ENCODE peak calls at places on chromosomes 12 and 14, in four cellular contexts. A is NCI-H1105; W is activated CD4-positive, alpha-beta T cell treated with anti-CD3 and anti-CD28 coated beads for 48 hours; L is RWPE1. O is an unnamed sample.
A peak's percentile ranks its signal among the peaks of the same experiment; 100 is the strongest.

GRCh38 chr12:71014180-71014785 is 93.7 kb upstream of the PTPRR start:
- DNase-seq in A (peak; percentile 13), W (no peak), L (peak; percentile 31), O (peak; percentile 26)

GRCh38 chr14:68986926-68987652 is 8.0 kb upstream of the ACTN1 start:
- DNase-seq in A (no peak), W (peak; percentile 56), L (no peak), O (no peak)

GRCh38 chr12:101040936-101041335 is 169.1 kb downstream of the SLC5A8 start:
- DNase-seq in A (no peak), W (no peak), L (no peak), O (no peak)

GRCh38 chr12:66241061-66242043 is 52.3 kb downstream of the IRAK3 start:
- DNase-seq in A (no peak), W (no peak), L (peak; percentile 39), O (no peak)

GRCh38 chr12:92197815-92198214 is 52.2 kb upstream of the BTG1 start:
- DNase-seq in A (no peak), W (no peak), L (no peak), O (no peak)

GRCh38 chr12:120091371-120092090 is 25.0 kb downstream of the RAB35 start:
- DNase-seq in A (no peak), W (no peak), L (no peak), O (no peak)

GRCh38 chr14:92724516-92725340 is 23.7 kb downstream of the LGMN start:
- DNase-seq in A (no peak), W (no peak), L (no peak), O (no peak)

GRCh38 chr14:50018236-50019210 is 97.8 kb downstream of the VCPKMT start:
- DNase-seq in A (no peak), W (no peak), L (peak; percentile 63), O (no peak)

GRCh38 chr12:116159175-116159574 is 118.3 kb downstream of the MED13L start:
- DNase-seq in A (peak; percentile 41), W (no peak), L (no peak), O (no peak)

GRCh38 chr14:100653409-100653808 is 66.2 kb upstream of the BEGAIN start:
- DNase-seq in A (no peak), W (peak; percentile 54), L (no peak), O (no peak)

GRCh38 chr12:120928864-120929652 is 24.9 kb upstream of the SPPL3 start:
- DNase-seq in A (no peak), W (peak; percentile 9), L (peak; percentile 71), O (no peak)

GRCh38 chr14:54312166-54312801 is 84.5 kb upstream of the CDKN3 start:
- DNase-seq in A (no peak), W (no peak), L (peak; percentile 89), O (no peak)

GRCh38 chr12:56487448-56488040 is 417 bp downstream of the GLS2 start:
- DNase-seq in A (peak; percentile 29), W (peak; percentile 50), L (peak; percentile 8), O (peak; percentile 51)

GRCh38 chr14:89617471-89618291 is 200.6 kb upstream of the FOXN3 start:
- DNase-seq in A (no peak), W (peak; percentile 48), L (peak; percentile 14), O (no peak)

GRCh38 chr14:92644601-92645515 is 103.6 kb downstream of the LGMN start:
- DNase-seq in A (no peak), W (no peak), L (no peak), O (no peak)

GRCh38 chr12:106723416-106723815 is 51.1 kb upstream of the RIC8B start:
- DNase-seq in A (no peak), W (no peak), L (no peak), O (no peak)

GRCh38 chr14:31876741-31877140 is 200.4 kb upstream of the ARHGAP5 start:
- DNase-seq in A (no peak), W (no peak), L (no peak), O (no peak)

GRCh38 chr12:82426586-82426985 is 68.3 kb downstream of the METTL25 start:
- DNase-seq in A (no peak), W (no peak), L (no peak), O (no peak)

GRCh38 chr12:111570090-111570961 is 28.8 kb downstream of the ATXN2 start:
- DNase-seq in A (no peak), W (no peak), L (peak; percentile 88), O (no peak)

GRCh38 chr12:95608252-95609033 is 57.2 kb upstream of the USP44 start:
- DNase-seq in A (peak; percentile 21), W (no peak), L (peak; percentile 63), O (peak; percentile 35)

GRCh38 chr12:229441-230191 is 15.7 kb upstream of the SLC6A12 start:
- DNase-seq in A (no peak), W (no peak), L (no peak), O (no peak)

GRCh38 chr12:107990325-107990724 is 138.8 kb upstream of the WSCD2 start:
- DNase-seq in A (peak; percentile 21), W (peak; percentile 40), L (no peak), O (peak; percentile 1)

GRCh38 chr12:52826611-52827498 is 7.3 kb downstream of the KRT79 start:
- DNase-seq in A (no peak), W (no peak), L (no peak), O (no peak)

GRCh38 chr12:60162988-60163720 is 567.3 kb downstream of the SLC16A7 start:
- DNase-seq in A (no peak), W (no peak), L (no peak), O (no peak)

GRCh38 chr12:68482660-68483059 is 128.0 kb upstream of the RAP1B start:
- DNase-seq in A (no peak), W (no peak), L (no peak), O (no peak)

GRCh38 chr14:73713804-73714655 is at the start of gene PNMA1:
- DNase-seq in A (peak; percentile 94), W (peak; percentile 89), L (peak; percentile 92), O (peak; percentile 90)

GRCh38 chr12:96501139-96501741 is 11.9 kb downstream of the CFAP54 start:
- DNase-seq in A (no peak), W (peak; percentile 37), L (peak; percentile 90), O (no peak)

GRCh38 chr12:12221560-12221959 is 45.3 kb downstream of the LRP6 start:
- DNase-seq in A (peak; percentile 12), W (no peak), L (no peak), O (no peak)

GRCh38 chr12:123749355-123749754 is 12.7 kb upstream of the DNAH10 start:
- DNase-seq in A (no peak), W (no peak), L (no peak), O (no peak)

GRCh38 chr14:103206023-103206481 is 82.8 kb downstream of the TNFAIP2 start:
- DNase-seq in A (no peak), W (no peak), L (no peak), O (no peak)

GRCh38 chr12:107560194-107560905 is 125.2 kb upstream of the PWP1 start:
- DNase-seq in A (no peak), W (no peak), L (no peak), O (no peak)

GRCh38 chr14:91402278-91403068 is 15.1 kb downstream of the CCDC88C start:
- DNase-seq in A (no peak), W (no peak), L (no peak), O (no peak)

GRCh38 chr12:72346331-72346944 is 74.3 kb downstream of the TRHDE start:
- DNase-seq in A (peak; percentile 60), W (peak; percentile 53), L (peak; percentile 7), O (peak; percentile 33)

GRCh38 chr12:124538194-124539082 is 29.0 kb downstream of the NCOR2 start:
- DNase-seq in A (no peak), W (no peak), L (no peak), O (no peak)

GRCh38 chr12:65493893-65494205 is 215.4 kb downstream of the MSRB3 start:
- DNase-seq in A (no peak), W (no peak), L (no peak), O (no peak)

GRCh38 chr12:53991077-53991460 is 6.1 kb downstream of the HOXC10 start:
- DNase-seq in A (no peak), W (no peak), L (no peak), O (no peak)

GRCh38 chr14:90281261-90281660 is 24.9 kb downstream of the PSMC1 start:
- DNase-seq in A (no peak), W (no peak), L (peak; percentile 43), O (no peak)

GRCh38 chr14:24818823-24819341 is 184.9 kb upstream of the GZMB start:
- DNase-seq in A (no peak), W (no peak), L (no peak), O (no peak)

GRCh38 chr12:87332987-87333761 is 696.0 kb downstream of the C12orf50 start:
- DNase-seq in A (peak; percentile 67), W (no peak), L (no peak), O (no peak)

O was measured in NCI-H1930.